ENCODE peak calls at places on chromosomes 6 and 20, in eight cellular contexts. One of them, this sample, is unnamed.

GRCh38 chr6:5175195-5175594 is 85.6 kb downstream of the LYRM4 start:
- DNase-seq in GM12878: no peak
- DNase-seq in stomach: no peak
- DNase-seq in A549: no peak
- DNase-seq in SK-N-SH: no peak
- DNase-seq in K562: peak
- DNase-seq in transverse colon: no peak
- DNase-seq in tibial nerve: no peak
- DNase-seq in this sample: no peak

GRCh38 chr6:7157752-7158616 is 50.2 kb downstream of the RREB1 start:
- DNase-seq in GM12878: no peak
- DNase-seq in stomach: no peak
- DNase-seq in A549: no peak
- DNase-seq in SK-N-SH: no peak
- DNase-seq in K562: no peak
- DNase-seq in transverse colon: no peak
- DNase-seq in tibial nerve: no peak
- DNase-seq in this sample: no peak

GRCh38 chr6:83352413-83352812 is 78.4 kb downstream of the ME1 start:
- DNase-seq in GM12878: no peak
- DNase-seq in stomach: no peak
- DNase-seq in A549: no peak
- DNase-seq in SK-N-SH: no peak
- DNase-seq in K562: no peak
- DNase-seq in transverse colon: no peak
- DNase-seq in tibial nerve: no peak
- DNase-seq in this sample: no peak

GRCh38 chr6:98486052-98486451 is 348.3 kb upstream of the POU3F2 start:
- DNase-seq in GM12878: no peak
- DNase-seq in stomach: no peak
- DNase-seq in A549: no peak
- DNase-seq in SK-N-SH: peak
- DNase-seq in K562: no peak
- DNase-seq in transverse colon: no peak
- DNase-seq in tibial nerve: no peak
- DNase-seq in this sample: no peak

GRCh38 chr6:138882369-138883017 is 86.6 kb downstream of the ECT2L start:
- DNase-seq in GM12878: peak
- DNase-seq in stomach: no peak
- DNase-seq in A549: no peak
- DNase-seq in SK-N-SH: no peak
- DNase-seq in K562: no peak
- DNase-seq in transverse colon: no peak
- DNase-seq in tibial nerve: no peak
- DNase-seq in this sample: no peak

GRCh38 chr6:21556968-21557721 is 36.4 kb upstream of the SOX4 start:
- DNase-seq in GM12878: no peak
- DNase-seq in stomach: no peak
- DNase-seq in A549: no peak
- DNase-seq in SK-N-SH: no peak
- DNase-seq in K562: no peak
- DNase-seq in transverse colon: no peak
- DNase-seq in tibial nerve: no peak
- DNase-seq in this sample: no peak

GRCh38 chr6:139903411-139904157 is 529.1 kb upstream of the CITED2 start:
- DNase-seq in GM12878: peak
- DNase-seq in stomach: no peak
- DNase-seq in A549: no peak
- DNase-seq in SK-N-SH: no peak
- DNase-seq in K562: no peak
- DNase-seq in transverse colon: peak
- DNase-seq in tibial nerve: no peak
- DNase-seq in this sample: no peak

GRCh38 chr20:40050596-40050995 is 638.4 kb downstream of the MAFB start:
- DNase-seq in GM12878: no peak
- DNase-seq in stomach: no peak
- DNase-seq in A549: no peak
- DNase-seq in SK-N-SH: no peak
- DNase-seq in K562: no peak
- DNase-seq in transverse colon: no peak
- DNase-seq in tibial nerve: no peak
- DNase-seq in this sample: no peak

GRCh38 chr6:111784423-111784822 is 88.8 kb downstream of the FYN start:
- DNase-seq in GM12878: no peak
- DNase-seq in stomach: no peak
- DNase-seq in A549: no peak
- DNase-seq in SK-N-SH: no peak
- DNase-seq in K562: no peak
- DNase-seq in transverse colon: no peak
- DNase-seq in tibial nerve: no peak
- DNase-seq in this sample: no peak

GRCh38 chr20:64247312-64247627 is 8.3 kb upstream of the PCMTD2 start:
- DNase-seq in GM12878: no peak
- DNase-seq in stomach: peak
- DNase-seq in A549: no peak
- DNase-seq in SK-N-SH: no peak
- DNase-seq in K562: no peak
- DNase-seq in transverse colon: no peak
- DNase-seq in tibial nerve: no peak
- DNase-seq in this sample: peak

GRCh38 chr6:89984926-89985743 is 90.9 kb downstream of the GJA10 start:
- DNase-seq in GM12878: no peak
- DNase-seq in stomach: no peak
- DNase-seq in A549: no peak
- DNase-seq in SK-N-SH: peak
- DNase-seq in K562: peak
- DNase-seq in transverse colon: no peak
- DNase-seq in tibial nerve: no peak
- DNase-seq in this sample: no peak

GRCh38 chr6:7673063-7673536 is 52.8 kb upstream of the BMP6 start:
- DNase-seq in GM12878: no peak
- DNase-seq in stomach: peak
- DNase-seq in A549: no peak
- DNase-seq in SK-N-SH: peak
- DNase-seq in K562: peak
- DNase-seq in transverse colon: peak
- DNase-seq in tibial nerve: peak
- DNase-seq in this sample: peak

GRCh38 chr6:33607784-33608161 is 13.3 kb upstream of the ITPR3 start:
- DNase-seq in GM12878: no peak
- DNase-seq in stomach: peak
- DNase-seq in A549: peak
- DNase-seq in SK-N-SH: peak
- DNase-seq in K562: peak
- DNase-seq in transverse colon: peak
- DNase-seq in tibial nerve: no peak
- DNase-seq in this sample: no peak

GRCh38 chr20:36320898-36321695 is 15.0 kb downstream of the DLGAP4 start:
- DNase-seq in GM12878: no peak
- DNase-seq in stomach: no peak
- DNase-seq in A549: no peak
- DNase-seq in SK-N-SH: no peak
- DNase-seq in K562: no peak
- DNase-seq in transverse colon: no peak
- DNase-seq in tibial nerve: no peak
- DNase-seq in this sample: no peak

GRCh38 chr6:88629838-88630462 is 333.5 kb downstream of the RNGTT start:
- DNase-seq in GM12878: no peak
- DNase-seq in stomach: no peak
- DNase-seq in A549: no peak
- DNase-seq in SK-N-SH: no peak
- DNase-seq in K562: no peak
- DNase-seq in transverse colon: no peak
- DNase-seq in tibial nerve: no peak
- DNase-seq in this sample: no peak

GRCh38 chr6:159044899-159045727 is at the start of gene TAGAP:
- DNase-seq in GM12878: peak
- DNase-seq in stomach: peak
- DNase-seq in A549: no peak
- DNase-seq in SK-N-SH: peak
- DNase-seq in K562: no peak
- DNase-seq in transverse colon: peak
- DNase-seq in tibial nerve: peak
- DNase-seq in this sample: no peak

GRCh38 chr6:157763129-157763893 is 59.7 kb upstream of the SNX9 start:
- DNase-seq in GM12878: no peak
- DNase-seq in stomach: peak
- DNase-seq in A549: peak
- DNase-seq in SK-N-SH: no peak
- DNase-seq in K562: peak
- DNase-seq in transverse colon: peak
- DNase-seq in tibial nerve: no peak
- DNase-seq in this sample: peak

GRCh38 chr6:32196682-32197616 is 4.5 kb upstream of the GPSM3 start:
- DNase-seq in GM12878: no peak
- DNase-seq in stomach: no peak
- DNase-seq in A549: no peak
- DNase-seq in SK-N-SH: peak
- DNase-seq in K562: peak
- DNase-seq in transverse colon: peak
- DNase-seq in tibial nerve: no peak
- DNase-seq in this sample: peak

GRCh38 chr6:33696076-33696475 is 15.4 kb downstream of the UQCC2 start:
- DNase-seq in GM12878: no peak
- DNase-seq in stomach: no peak
- DNase-seq in A549: no peak
- DNase-seq in SK-N-SH: no peak
- DNase-seq in K562: no peak
- DNase-seq in transverse colon: no peak
- DNase-seq in tibial nerve: no peak
- DNase-seq in this sample: no peak

GRCh38 chr6:170199716-170200115 is 91.2 kb downstream of the DLL1 start:
- DNase-seq in GM12878: no peak
- DNase-seq in stomach: no peak
- DNase-seq in A549: no peak
- DNase-seq in SK-N-SH: no peak
- DNase-seq in K562: no peak
- DNase-seq in transverse colon: no peak
- DNase-seq in tibial nerve: no peak
- DNase-seq in this sample: no peak

GRCh38 chr6:47413752-47414516 is 63.7 kb upstream of the CD2AP start:
- DNase-seq in GM12878: peak
- DNase-seq in stomach: peak
- DNase-seq in A549: no peak
- DNase-seq in SK-N-SH: peak
- DNase-seq in K562: peak
- DNase-seq in transverse colon: no peak
- DNase-seq in tibial nerve: no peak
- DNase-seq in this sample: no peak
- H3K4me3 ChIP-seq in GM12878: peak
- H3K4me3 ChIP-seq in stomach: peak
- H3K4me3 ChIP-seq in A549: peak
- H3K4me3 ChIP-seq in SK-N-SH: peak
- H3K4me3 ChIP-seq in K562: peak
- H3K4me3 ChIP-seq in transverse colon: peak
- H3K4me3 ChIP-seq in tibial nerve: peak
- H3K4me3 ChIP-seq in this sample: peak

GRCh38 chr6:14035448-14035847 is 82.1 kb upstream of the CD83 start:
- DNase-seq in GM12878: no peak
- DNase-seq in stomach: no peak
- DNase-seq in A549: no peak
- DNase-seq in SK-N-SH: no peak
- DNase-seq in K562: no peak
- DNase-seq in transverse colon: no peak
- DNase-seq in tibial nerve: no peak
- DNase-seq in this sample: no peak
- TF ChIP-seq EP300 in GM12878: no peak
- TF ChIP-seq EP300 in stomach: no peak
- TF ChIP-seq EP300 in A549: no peak
- TF ChIP-seq EP300 in SK-N-SH: peak
- TF ChIP-seq EP300 in K562: no peak
- TF ChIP-seq EP300 in transverse colon: no peak
- TF ChIP-seq EP300 in tibial nerve: no peak
- TF ChIP-seq EP300 in this sample: no peak

DNA sequence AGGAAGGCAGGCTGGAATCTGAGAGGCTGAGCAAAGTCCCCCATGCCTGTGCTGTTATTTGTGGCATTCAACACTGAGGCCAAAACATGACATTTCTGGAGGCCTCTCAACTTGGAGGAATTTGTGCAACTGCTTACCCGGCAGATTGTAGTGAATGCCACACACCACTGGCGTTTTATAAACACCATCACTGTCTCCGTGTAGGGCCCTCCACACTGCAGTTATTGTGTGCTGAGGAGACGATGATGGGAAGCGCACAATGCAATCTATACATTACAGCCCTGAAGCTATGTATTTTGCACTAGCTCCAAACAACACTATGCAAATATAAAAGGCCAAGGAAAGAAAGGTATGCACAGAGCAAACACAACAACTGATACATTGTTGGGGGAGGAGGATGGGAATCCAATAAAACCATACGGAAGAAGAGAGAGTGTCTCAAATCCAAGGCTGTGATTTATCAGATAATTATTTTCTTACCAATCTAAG is 106.5 kb downstream of the SMLR1 start:
- DNase-seq in GM12878: no peak
- DNase-seq in stomach: no peak
- DNase-seq in A549: no peak
- DNase-seq in SK-N-SH: no peak
- DNase-seq in K562: no peak
- DNase-seq in transverse colon: no peak
- DNase-seq in tibial nerve: no peak
- DNase-seq in this sample: no peak
- H3K4me3 ChIP-seq in GM12878: no peak
- H3K4me3 ChIP-seq in stomach: no peak
- H3K4me3 ChIP-seq in A549: no peak
- H3K4me3 ChIP-seq in SK-N-SH: no peak
- H3K4me3 ChIP-seq in K562: no peak
- H3K4me3 ChIP-seq in transverse colon: no peak
- H3K4me3 ChIP-seq in tibial nerve: no peak
- H3K4me3 ChIP-seq in this sample: no peak

GRCh38 chr20:37414133-37414532 is 68.2 kb downstream of the SRC start:
- DNase-seq in GM12878: no peak
- DNase-seq in stomach: no peak
- DNase-seq in A549: no peak
- DNase-seq in SK-N-SH: no peak
- DNase-seq in K562: no peak
- DNase-seq in transverse colon: no peak
- DNase-seq in tibial nerve: no peak
- DNase-seq in this sample: no peak

GRCh38 chr20:37417146-37417856 is 71.4 kb downstream of the SRC start:
- DNase-seq in GM12878: no peak
- DNase-seq in stomach: no peak
- DNase-seq in A549: no peak
- DNase-seq in SK-N-SH: no peak
- DNase-seq in K562: no peak
- DNase-seq in transverse colon: no peak
- DNase-seq in tibial nerve: no peak
- DNase-seq in this sample: no peak

GRCh38 chr20:37416202-37417145 is 70.5 kb downstream of the SRC start:
- DNase-seq in GM12878: no peak
- DNase-seq in stomach: no peak
- DNase-seq in A549: no peak
- DNase-seq in SK-N-SH: no peak
- DNase-seq in K562: no peak
- DNase-seq in transverse colon: no peak
- DNase-seq in tibial nerve: no peak
- DNase-seq in this sample: no peak

GRCh38 chr20:37414636-37415035 is 68.7 kb downstream of the SRC start:
- DNase-seq in GM12878: no peak
- DNase-seq in stomach: no peak
- DNase-seq in A549: no peak
- DNase-seq in SK-N-SH: no peak
- DNase-seq in K562: no peak
- DNase-seq in transverse colon: no peak
- DNase-seq in tibial nerve: no peak
- DNase-seq in this sample: no peak

GRCh38 chr20:37415118-37416085 is 69.5 kb downstream of the SRC start:
- DNase-seq in GM12878: no peak
- DNase-seq in stomach: no peak
- DNase-seq in A549: no peak
- DNase-seq in SK-N-SH: no peak
- DNase-seq in K562: no peak
- DNase-seq in transverse colon: no peak
- DNase-seq in tibial nerve: no peak
- DNase-seq in this sample: no peak
- TF ChIP-seq EP300 in GM12878: no peak
- TF ChIP-seq EP300 in stomach: no peak
- TF ChIP-seq EP300 in A549: no peak
- TF ChIP-seq EP300 in SK-N-SH: no peak
- TF ChIP-seq EP300 in K562: no peak
- TF ChIP-seq EP300 in transverse colon: no peak
- TF ChIP-seq EP300 in tibial nerve: no peak
- TF ChIP-seq EP300 in this sample: no peak

This sample was measured in ovary.